ENCODE peak calls at places on chromosome 4, in nine cellular contexts. U is K562, W is IMR-90, F is fibroblast of lung, P is OCI-LY7, K is GM23248, A is HCT116, B is MM.1S, T is astrocyte. N is an unnamed sample.
A peak's percentile ranks its signal among the peaks of the same experiment; 100 is the strongest.

GRCh38 chr4:158814636-158815035 is 45.8 kb downstream of the FNIP2 start:
- DNase-seq in U (no peak), W (peak; percentile 67), F (no peak), P (no peak), K (peak; percentile 63), A (no peak), B (no peak), T (peak; percentile 95), N (no peak)

GRCh38 chr4:95217197-95217596 is 331.6 kb downstream of the UNC5C start:
- DNase-seq in U (no peak), W (no peak), F (no peak), P (no peak), K (no peak), A (no peak), B (no peak), T (no peak), N (no peak)

GRCh38 chr4:153495480-153496206 is 29.5 kb downstream of the TMEM131L start:
- DNase-seq in U (no peak), W (no peak), F (no peak), P (no peak), K (no peak), A (no peak), B (no peak), T (no peak), N (peak; percentile 73)

GRCh38 chr4:155704841-155705404 is 38.3 kb downstream of the GUCY1A1 start:
- DNase-seq in U (no peak), W (no peak), F (no peak), P (no peak), K (no peak), A (no peak), B (no peak), T (no peak), N (no peak)

GRCh38 chr4:118308306-118309030 is 44.3 kb downstream of the PRSS12 start:
- DNase-seq in U (no peak), W (no peak), F (no peak), P (no peak), K (no peak), A (no peak), B (no peak), T (no peak), N (no peak)

GRCh38 chr4:646460-646859 is 21.1 kb downstream of the PDE6B start:
- DNase-seq in U (peak; percentile 40), W (no peak), F (no peak), P (no peak), K (no peak), A (no peak), B (no peak), T (no peak), N (no peak)

GRCh38 chr4:98446499-98447375 is 185.6 kb downstream of the RAP1GDS1 start:
- DNase-seq in U (no peak), W (peak; percentile 31), F (peak; percentile 60), P (peak; percentile 65), K (peak; percentile 63), A (no peak), B (peak; percentile 10), T (peak; percentile 95), N (no peak)

GRCh38 chr4:3415471-3416141 is 26.2 kb upstream of the HGFAC start:
- DNase-seq in U (no peak), W (no peak), F (no peak), P (no peak), K (no peak), A (no peak), B (no peak), T (no peak), N (no peak)

GRCh38 chr4:75391489-75392166 is 122.6 kb downstream of the RCHY1 start:
- DNase-seq in U (no peak), W (no peak), F (no peak), P (peak; percentile 28), K (no peak), A (no peak), B (no peak), T (no peak), N (no peak)

GRCh38 chr4:18621186-18621585 is 599.6 kb upstream of the LCORL start:
- DNase-seq in U (no peak), W (no peak), F (no peak), P (no peak), K (no peak), A (no peak), B (no peak), T (no peak), N (no peak)

GRCh38 chr4:165370530-165370929 is 8.3 kb upstream of the CPE start:
- DNase-seq in U (no peak), W (no peak), F (no peak), P (no peak), K (no peak), A (no peak), B (no peak), T (no peak), N (no peak)

GRCh38 chr4:165828928-165829327 is 44.1 kb upstream of the TLL1 start:
- DNase-seq in U (no peak), W (no peak), F (no peak), P (no peak), K (no peak), A (no peak), B (no peak), T (no peak), N (no peak)

GRCh38 chr4:152039085-152039484 is 278.3 kb upstream of the GATB start:
- DNase-seq in U (no peak), W (peak; percentile 98), F (peak; percentile 77), P (no peak), K (no peak), A (no peak), B (no peak), T (peak; percentile 91), N (no peak)

GRCh38 chr4:41361831-41362646 is 105.3 kb downstream of the UCHL1 start:
- DNase-seq in U (no peak), W (no peak), F (no peak), P (no peak), K (peak; percentile 36), A (no peak), B (no peak), T (no peak), N (peak; percentile 66)

GRCh38 chr4:98386-98785 is 25.9 kb upstream of the ZNF718 start:
- DNase-seq in U (no peak), W (no peak), F (no peak), P (no peak), K (no peak), A (no peak), B (no peak), T (no peak), N (no peak)

GRCh38 chr4:186216465-186217024 is 10.8 kb upstream of the KLKB1 start:
- DNase-seq in U (no peak), W (no peak), F (peak; percentile 34), P (no peak), K (peak; percentile 27), A (no peak), B (no peak), T (no peak), N (no peak)

GRCh38 chr4:47122592-47123291 is 91.4 kb downstream of the GABRB1 start:
- DNase-seq in U (peak; percentile 40), W (peak; percentile 81), F (peak; percentile 85), P (peak; percentile 71), K (peak; percentile 57), A (peak; percentile 36), B (peak; percentile 74), T (peak; percentile 54), N (peak; percentile 38)

GRCh38 chr4:118773082-118773792 is 62.7 kb downstream of the SEC24D start:
- DNase-seq in U (no peak), W (no peak), F (no peak), P (no peak), K (peak; percentile 46), A (no peak), B (no peak), T (peak; percentile 25), N (no peak)

GRCh38 chr4:42339935-42340406 is 57.3 kb upstream of the SHISA3 start:
- DNase-seq in U (no peak), W (peak; percentile 53), F (peak; percentile 67), P (no peak), K (peak; percentile 49), A (no peak), B (no peak), T (peak; percentile 12), N (no peak)

GRCh38 chr4:137755033-137755471 is 222.8 kb upstream of the PCDH18 start:
- DNase-seq in U (no peak), W (peak; percentile 61), F (peak; percentile 28), P (no peak), K (peak; percentile 72), A (peak; percentile 54), B (no peak), T (peak; percentile 62), N (peak; percentile 35)

DNA sequence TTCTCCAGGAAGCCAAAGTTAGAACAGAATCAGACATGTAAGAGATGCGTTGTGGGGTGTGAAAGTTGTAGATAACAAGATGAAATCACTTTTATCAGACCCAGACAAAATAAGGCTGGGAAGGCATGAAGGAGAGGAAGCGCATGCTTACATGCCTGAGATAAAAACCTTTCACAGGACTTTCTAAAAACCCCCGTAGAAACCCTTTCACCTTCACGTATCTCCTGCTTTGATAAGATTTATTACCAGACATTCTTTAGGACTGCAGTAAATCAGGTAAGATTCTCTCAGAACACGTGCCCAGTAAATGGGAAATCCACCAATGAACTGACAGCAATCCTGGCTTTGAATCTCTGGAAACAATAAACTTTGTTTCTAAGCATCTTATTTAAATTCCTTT is 254.5 kb upstream of the LDB2 start:
- DNase-seq in U (no peak), W (no peak), F (no peak), P (no peak), K (no peak), A (no peak), B (no peak), T (no peak), N (no peak)
- H2AFZ ChIP-seq in U (no peak overlapping the region), W (no peak overlapping the region), F (no peak overlapping the region), P (no peak overlapping the region), K (peak overlapping the region; percentile 7), A (no peak overlapping the region), B (no peak overlapping the region), T (no peak overlapping the region), N (no peak overlapping the region)

DNA sequence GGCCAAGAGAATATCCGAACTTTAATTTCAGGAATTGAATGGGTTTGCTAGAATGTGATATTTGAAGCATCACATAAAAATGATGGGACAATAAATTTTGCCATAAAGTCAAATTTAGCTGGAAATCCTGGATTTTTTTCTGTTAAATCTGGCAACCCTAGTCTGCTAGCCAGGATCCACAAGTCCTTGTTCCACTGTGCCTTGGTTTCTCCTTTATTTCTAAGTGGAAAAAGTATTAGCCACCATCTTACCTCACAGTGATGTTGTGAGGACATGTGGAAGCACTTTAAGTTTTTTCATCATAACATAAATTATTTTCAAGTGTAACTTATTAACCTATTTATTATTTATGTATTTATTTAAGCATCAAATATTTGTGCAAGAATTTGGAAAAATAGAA is 2.4 kb downstream of the CXCL8 start:
- DNase-seq in U (no peak), W (no peak), F (no peak), P (no peak), K (no peak), A (no peak), B (no peak), T (no peak), N (no peak)
- H3K4me3 ChIP-seq in U (no peak overlapping the region), W (no peak overlapping the region), F (no peak overlapping the region), P (no peak overlapping the region), K (no peak overlapping the region), A (no peak overlapping the region), B (no peak overlapping the region), T (no peak overlapping the region), N (no peak overlapping the region)

GRCh38 chr4:11615601-11616000 is 186.9 kb upstream of the HS3ST1 start:
- DNase-seq in U (no peak), W (no peak), F (no peak), P (no peak), K (no peak), A (no peak), B (no peak), T (no peak), N (no peak)
- H3K9me3 ChIP-seq in U (no peaks in the 10 kb centered on the region), W (no peaks in the 10 kb centered on the region), F (no peaks in the 10 kb centered on the region), P (no peaks in the 10 kb centered on the region), K (no peaks in the 10 kb centered on the region), A (no peaks in the 10 kb centered on the region), B (no peaks in the 10 kb centered on the region), T (no peaks in the 10 kb centered on the region), N (peaks cover 8% of the 10 kb centered on the region)

GRCh38 chr4:108466936-108467902 is 153.2 kb upstream of the RPL34 start:
- DNase-seq in U (no peak), W (peak; percentile 93), F (peak; percentile 92), P (no peak), K (peak; percentile 71), A (peak; percentile 6), B (peak; percentile 98), T (peak; percentile 94), N (peak; percentile 7)
- H2AFZ ChIP-seq in U (no peak overlapping the region), W (peak overlapping the region; percentile 76), F (peak overlapping the region; percentile 34), P (no peak overlapping the region), K (no peak overlapping the region), A (no peak overlapping the region), B (peak overlapping the region; percentile 11), T (peak overlapping the region; percentile 8), N (no peak overlapping the region)